ENCODE peak calls at places on chromosomes 16 and 17, in seven cellular contexts. One of them, this sample, is unnamed.

GRCh38 chr17:65219707-65220106 is 82.5 kb downstream of the RGS9 start:
- DNase-seq in cerebellar nuclear complex: no peak
- DNase-seq in NCI-H226: no peak
- DNase-seq in NCI-H2107: no peak
- DNase-seq in A549: no peak
- DNase-seq in KG1: no peak
- DNase-seq in HT1080: no peak
- DNase-seq in this sample: no peak

GRCh38 chr16:54957403-54957802 is 26.7 kb downstream of the IRX5 start:
- DNase-seq in HT1080: peak; percentile 23
- DNase-seq in NCI-H226: peak; percentile 10
- DNase-seq in cerebellar nuclear complex: no peak
- DNase-seq in KG1: peak; percentile 14
- DNase-seq in A549: peak; percentile 47
- DNase-seq in NCI-H2107: no peak
- DNase-seq in this sample: no peak

GRCh38 chr16:85996843-85997242 is 97.9 kb downstream of the IRF8 start:
- DNase-seq in cerebellar nuclear complex: no peak
- DNase-seq in NCI-H226: no peak
- DNase-seq in NCI-H2107: no peak
- DNase-seq in HT1080: no peak
- DNase-seq in A549: no peak
- DNase-seq in KG1: no peak
- DNase-seq in this sample: no peak

GRCh38 chr17:6541886-6542285 is 14.5 kb downstream of the PITPNM3 start:
- DNase-seq in HT1080: no peak
- DNase-seq in KG1: no peak
- DNase-seq in NCI-H226: no peak
- DNase-seq in NCI-H2107: no peak
- DNase-seq in cerebellar nuclear complex: no peak
- DNase-seq in A549: no peak
- DNase-seq in this sample: no peak

GRCh38 chr17:27430882-27431491 is 25.3 kb upstream of the KSR1 start:
- DNase-seq in NCI-H2107: no peak
- DNase-seq in A549: peak; percentile 67
- DNase-seq in cerebellar nuclear complex: no peak
- DNase-seq in NCI-H226: peak; percentile 28
- DNase-seq in KG1: no peak
- DNase-seq in HT1080: peak; percentile 57
- DNase-seq in this sample: peak; percentile 52

GRCh38 chr17:4934173-4934979 is 2.3 kb downstream of the GP1BA start:
- DNase-seq in A549: no peak
- DNase-seq in KG1: peak; percentile 23
- DNase-seq in cerebellar nuclear complex: no peak
- DNase-seq in NCI-H226: peak; percentile 58
- DNase-seq in HT1080: peak; percentile 82
- DNase-seq in NCI-H2107: no peak
- DNase-seq in this sample: peak; percentile 51

GRCh38 chr17:75689441-75689873 is 22.3 kb downstream of the SAP30BP start:
- DNase-seq in A549: no peak
- DNase-seq in NCI-H226: peak; percentile 72
- DNase-seq in NCI-H2107: no peak
- DNase-seq in KG1: peak; percentile 3
- DNase-seq in HT1080: peak; percentile 37
- DNase-seq in cerebellar nuclear complex: no peak
- DNase-seq in this sample: no peak

GRCh38 chr16:29730649-29731048 is 15.1 kb downstream of the C16orf54 start:
- DNase-seq in A549: no peak
- DNase-seq in NCI-H226: no peak
- DNase-seq in NCI-H2107: no peak
- DNase-seq in KG1: no peak
- DNase-seq in cerebellar nuclear complex: no peak
- DNase-seq in HT1080: no peak
- DNase-seq in this sample: no peak

GRCh38 chr16:11612110-11612981 is 25.6 kb upstream of the LITAF start:
- DNase-seq in KG1: no peak
- DNase-seq in NCI-H226: peak; percentile 81
- DNase-seq in NCI-H2107: no peak
- DNase-seq in HT1080: no peak
- DNase-seq in A549: peak; percentile 78
- DNase-seq in cerebellar nuclear complex: no peak
- DNase-seq in this sample: no peak